ENCODE peak calls at places on chromosomes 1 and 21, in four cellular contexts. U, A, B and M are unnamed samples.
A peak's percentile ranks its signal among the peaks of the same experiment; 100 is the strongest.

GRCh38 chr1:58905126-58905490 is 121.3 kb upstream of the JUN start:
- DNase-seq in U (no peak), A (no peak), B (peak; percentile 21), M (no peak)

GRCh38 chr1:46152021-46152420 is 19.6 kb upstream of the PIK3R3 start:
- DNase-seq in U (peak; percentile 88), A (no peak), B (no peak), M (no peak)

GRCh38 chr1:14996133-14997050 is 157.2 kb upstream of the TMEM51 start:
- DNase-seq in U (peak; percentile 84), A (peak; percentile 70), B (no peak), M (no peak)

GRCh38 chr1:234944439-234945369 is 183.9 kb downstream of the TOMM20 start:
- DNase-seq in U (no peak), A (no peak), B (no peak), M (no peak)

GRCh38 chr21:34846601-34847112 is 177.9 kb downstream of the CLIC6 start:
- DNase-seq in U (peak; percentile 89), A (no peak), B (no peak), M (no peak)

GRCh38 chr1:156963621-156964020 is 43.2 kb downstream of the LRRC71 start:
- DNase-seq in U (no peak), A (peak; percentile 22), B (no peak), M (no peak)

GRCh38 chr21:26027696-26028095 is 142.9 kb downstream of the APP start:
- DNase-seq in U (peak; percentile 16), A (no peak), B (no peak), M (no peak)

GRCh38 chr1:28671254-28671780 is 2.7 kb downstream of the GMEB1 start:
- DNase-seq in U (no peak), A (no peak), B (no peak), M (no peak)

GRCh38 chr1:36884029-36884701 is 150.2 kb downstream of the GRIK3 start:
- DNase-seq in U (no peak), A (no peak), B (no peak), M (no peak)

GRCh38 chr1:239792157-239792556 is 299.5 kb upstream of the FMN2 start:
- DNase-seq in U (no peak), A (no peak), B (no peak), M (no peak)

GRCh38 chr1:6045561-6045960 is at the start of gene KCNAB2:
- DNase-seq in U (no peak), A (no peak), B (no peak), M (no peak)

GRCh38 chr1:121445677-121446076 is 260.9 kb downstream of the SRGAP2C start:
- DNase-seq in U (no peak), A (no peak), B (no peak), M (no peak)

GRCh38 chr1:99784143-99784542 is 17.7 kb upstream of the FRRS1 start:
- DNase-seq in U (peak; percentile 15), A (no peak), B (no peak), M (no peak)

GRCh38 chr1:28887835-28888682 is 26.3 kb upstream of the EPB41 start:
- DNase-seq in U (no peak), A (peak; percentile 77), B (peak; percentile 44), M (no peak)

GRCh38 chr1:14915356-14916054 is 238.0 kb upstream of the TMEM51 start:
- DNase-seq in U (peak; percentile 34), A (peak; percentile 77), B (peak; percentile 47), M (no peak)

GRCh38 chr1:55610203-55610602 is 395.0 kb upstream of the USP24 start:
- DNase-seq in U (no peak), A (no peak), B (no peak), M (no peak)

GRCh38 chr1:152679454-152679853 is 4.4 kb downstream of the LCE2C start:
- DNase-seq in U (no peak), A (no peak), B (no peak), M (no peak)

GRCh38 chr1:155010211-155010918 is 7.8 kb downstream of the ZBTB7B start:
- DNase-seq in U (no peak), A (no peak), B (no peak), M (no peak)

GRCh38 chr1:240145120-240145519 is 53.4 kb downstream of the FMN2 start:
- DNase-seq in U (no peak), A (no peak), B (no peak), M (no peak)

GRCh38 chr1:23619299-23620188 is 60.2 kb upstream of the ID3 start:
- DNase-seq in U (peak; percentile 13), A (peak; percentile 40), B (peak; percentile 46), M (no peak)

GRCh38 chr1:39272027-39272790 is 67.7 kb downstream of the MACF1 start:
- DNase-seq in U (peak; percentile 53), A (peak; percentile 58), B (peak; percentile 83), M (no peak)

GRCh38 chr1:214506972-214507431 is 44.4 kb downstream of the PTPN14 start:
- DNase-seq in U (no peak), A (no peak), B (no peak), M (peak; percentile 66)

GRCh38 chr21:31370893-31371652 is 27.0 kb upstream of the TIAM1 start:
- DNase-seq in U (peak; percentile 53), A (no peak), B (no peak), M (no peak)

GRCh38 chr1:178939328-178939727 is 68.5 kb upstream of the ANGPTL1 start:
- DNase-seq in U (no peak), A (no peak), B (no peak), M (no peak)

GRCh38 chr1:145707183-145707867 is at the start of gene PDZK1:
- DNase-seq in U (no peak), A (no peak), B (no peak), M (no peak)

GRCh38 chr1:31397360-31398095 is 15.5 kb upstream of the SERINC2 start:
- DNase-seq in U (peak; percentile 38), A (no peak), B (no peak), M (no peak)

GRCh38 chr1:151980287-151981177 is 13.1 kb downstream of the S100A10 start:
- DNase-seq in U (peak; percentile 37), A (no peak), B (peak; percentile 75), M (no peak)

GRCh38 chr1:12748778-12749355 is 2.9 kb downstream of the CFAP107 start:
- DNase-seq in U (no peak), A (no peak), B (no peak), M (no peak)
- H3K4me2 ChIP-seq in U (no peak overlapping the region), A (no peak overlapping the region), B (no peak overlapping the region), M (no peak overlapping the region)

DNA sequence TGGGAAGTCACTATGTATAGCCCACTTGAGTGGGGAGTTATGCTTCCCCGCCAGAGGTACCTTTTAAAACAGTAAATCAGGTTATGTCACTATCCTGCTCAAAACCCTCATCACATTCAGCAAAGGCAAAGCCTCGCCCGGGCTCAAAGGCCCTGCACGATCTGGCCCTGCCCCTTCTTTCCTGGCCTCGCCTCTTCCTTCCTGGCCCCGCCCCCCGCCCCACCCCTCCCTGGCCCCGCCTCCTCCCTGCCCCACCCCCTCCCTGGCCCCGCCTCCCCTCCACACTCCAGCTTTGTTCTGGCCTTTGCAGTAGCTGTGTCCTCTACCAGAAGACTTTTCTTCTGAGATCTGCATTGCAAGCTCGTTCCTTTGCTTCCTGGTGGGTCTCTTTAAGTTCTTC is 6.6 kb downstream of the LDLRAD2 start:
- DNase-seq in U (no peak), A (peak; percentile 82), B (no peak), M (no peak)
- H3K9me1 ChIP-seq in U (peaks cover 18% of the 10 kb centered on the region), A (peaks cover 3% of the 10 kb centered on the region), B (no peaks in the 10 kb centered on the region), M (no peaks in the 10 kb centered on the region)

GRCh38 chr1:17371896-17372295 is at the start of gene PADI6:
- DNase-seq in U (no peak), A (no peak), B (no peak), M (no peak)

GRCh38 chr1:17372955-17373354 is 959 bp downstream of the PADI6 start:
- DNase-seq in U (no peak), A (no peak), B (no peak), M (no peak)

GRCh38 chr1:17375651-17376050 is 3.7 kb downstream of the PADI6 start:
- DNase-seq in U (no peak), A (no peak), B (no peak), M (no peak)

DNA sequence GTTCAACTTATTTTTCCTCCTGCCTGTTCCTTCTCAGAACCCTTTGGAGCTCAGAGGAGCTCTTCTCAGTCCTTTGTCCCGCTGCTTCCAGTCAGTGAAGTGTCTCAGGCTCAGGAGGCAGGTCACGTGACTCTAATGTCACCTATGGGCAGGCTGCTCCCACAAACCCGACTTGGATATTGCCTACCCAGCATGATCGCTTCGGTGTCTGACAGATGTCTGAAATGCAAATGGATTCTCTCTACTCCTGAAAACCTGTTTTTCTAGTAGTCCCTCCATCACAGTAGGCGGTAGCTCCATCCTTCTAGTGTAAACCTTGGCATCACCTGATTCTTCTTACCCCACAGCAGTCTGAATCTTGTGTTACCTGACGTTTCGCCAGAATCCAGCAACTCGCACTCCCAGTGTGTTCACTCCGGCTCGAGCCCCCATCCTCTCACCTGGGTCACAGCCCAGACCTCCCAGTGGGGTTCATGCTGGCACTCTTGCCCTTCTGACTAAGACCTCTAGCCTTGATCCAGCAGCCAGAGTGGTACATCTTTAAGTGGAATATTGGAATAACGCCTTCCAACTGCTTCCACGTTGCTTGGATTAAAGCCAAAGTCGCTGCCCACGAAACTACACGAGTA is 5.4 kb downstream of the PADI6 start:
- DNase-seq in U (no peak), A (no peak), B (no peak), M (no peak)
- H3K4me2 ChIP-seq in U (no peak overlapping the region), A (no peak overlapping the region), B (no peak overlapping the region), M (peak overlapping the region; percentile 9)

GRCh38 chr1:167447521-167448136 is 70.7 kb downstream of the CD247 start:
- DNase-seq in U (no peak), A (peak; percentile 43), B (no peak), M (no peak)
- H3K9me1 ChIP-seq in U (no peaks in the 10 kb centered on the region), A (no peaks in the 10 kb centered on the region), B (no peaks in the 10 kb centered on the region), M (no peaks in the 10 kb centered on the region)

DNA sequence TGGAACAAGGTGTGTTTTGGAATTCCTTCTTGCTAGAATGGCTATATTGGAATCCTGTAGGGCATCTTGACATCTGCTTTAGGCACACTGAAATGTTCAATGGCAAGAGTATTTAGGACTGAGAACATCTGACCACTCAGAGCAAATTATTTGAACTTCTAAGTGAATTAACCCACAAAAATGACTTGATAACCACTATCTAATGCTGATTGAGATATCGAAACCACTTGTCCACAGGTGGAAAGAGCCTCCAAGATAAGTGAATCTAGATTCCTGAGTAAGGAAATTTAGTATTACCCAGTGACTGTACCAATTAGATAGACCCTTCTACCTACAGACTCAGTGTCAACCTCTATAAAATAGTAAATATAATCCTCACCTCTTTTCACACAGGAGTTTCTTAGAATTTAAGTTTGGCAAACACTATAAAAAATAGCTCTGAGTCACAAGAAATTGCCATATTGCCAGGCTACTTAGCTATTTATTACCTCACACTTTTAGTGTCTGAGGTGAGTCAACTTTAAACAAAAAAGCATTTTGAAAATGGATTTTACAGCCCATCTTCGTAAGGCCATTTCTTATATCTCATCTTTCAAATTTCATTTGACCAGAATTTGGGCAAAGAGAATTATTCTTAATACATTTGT is 421.8 kb downstream of the PTBP2 start:
- DNase-seq in U (peak; percentile 39), A (no peak), B (peak; percentile 9), M (no peak)
- H3K4me2 ChIP-seq in U (no peak overlapping the region), A (no peak overlapping the region), B (no peak overlapping the region), M (no peak overlapping the region)

DNA sequence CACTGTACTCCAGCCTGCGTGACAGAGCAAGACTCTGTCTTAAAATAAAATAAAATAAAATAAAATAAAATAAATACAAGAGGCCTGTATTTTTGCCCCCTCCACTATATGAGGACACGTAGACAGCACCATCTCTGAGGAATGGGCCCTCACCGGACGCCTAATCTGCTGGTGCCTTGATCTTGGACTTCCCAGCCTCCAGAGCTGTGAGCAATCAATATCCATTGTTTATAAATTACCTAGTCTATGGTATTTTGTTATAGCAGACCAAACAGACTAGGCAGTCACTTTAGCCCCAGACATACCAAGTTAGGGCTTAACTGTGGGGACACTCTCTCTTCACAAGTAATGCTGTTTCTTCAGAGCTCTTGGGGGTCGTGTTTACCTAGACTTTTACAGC is 6.4 kb downstream of the ELAPOR1 start:
- DNase-seq in U (no peak), A (no peak), B (no peak), M (no peak)
- H3K9me1 ChIP-seq in U (no peaks in the 10 kb centered on the region), A (no peaks in the 10 kb centered on the region), B (no peaks in the 10 kb centered on the region), M (no peaks in the 10 kb centered on the region)

GRCh38 chr1:53684741-53685140 is 54.2 kb downstream of the GLIS1 start:
- DNase-seq in U (no peak), A (no peak), B (no peak), M (no peak)
- H3K4me2 ChIP-seq in U (peak overlapping the region; percentile 26), A (no peak overlapping the region), B (no peak overlapping the region), M (no peak overlapping the region)